ENCODE peak calls at places on chromosome 20, in six cellular contexts. T is CD4-positive, alpha-beta memory T cell; E is transverse colon; F is HCT116; X is pancreas; P is CD8-positive, alpha-beta T cell. Y is an unnamed sample.

GRCh38 chr20:41365785-41366545 is 653 bp downstream of the EMILIN3 start:
- DNase-seq in P (no peak), E (no peak), F (no peak), T (no peak), X (no peak), Y (no peak)

GRCh38 chr20:20229595-20229994 is 138.3 kb upstream of the INSM1 start:
- DNase-seq in X (no peak), T (no peak), P (no peak), E (no peak), F (no peak), Y (no peak)

GRCh38 chr20:64130876-64131275 is 23.5 kb upstream of the NPBWR2 start:
- DNase-seq in F (no peak), T (no peak), X (no peak), P (no peak), E (no peak), Y (peak; percentile 16)

GRCh38 chr20:52318601-52319000 is 127.0 kb upstream of the ZFP64 start:
- DNase-seq in E (no peak), F (no peak), X (no peak), T (no peak), P (no peak), Y (no peak)

GRCh38 chr20:56017560-56017959 is 12.2 kb upstream of the CBLN4 start:
- DNase-seq in T (no peak), P (no peak), F (no peak), X (no peak), E (no peak), Y (no peak)

GRCh38 chr20:14764511-14765369 is 427.3 kb upstream of the FLRT3 start:
- DNase-seq in P (no peak), F (no peak), T (no peak), E (peak; percentile 44), X (peak; percentile 14), Y (peak; percentile 56)

GRCh38 chr20:38790210-38791053 is 15.1 kb upstream of the PPP1R16B start:
- DNase-seq in T (no peak), P (peak; percentile 26), E (no peak), X (no peak), F (peak; percentile 68), Y (no peak)

GRCh38 chr20:51360451-51361230 is 181.9 kb downstream of the NFATC2 start:
- DNase-seq in T (no peak), P (no peak), X (no peak), E (no peak), F (peak; percentile 62), Y (no peak)

GRCh38 chr20:277496-277781 is 13.1 kb downstream of the C20orf96 start:
- DNase-seq in T (no peak), P (no peak), E (no peak), X (no peak), F (no peak), Y (no peak)

GRCh38 chr20:44193801-44194200 is 6.8 kb upstream of the JPH2 start:
- DNase-seq in F (no peak), X (no peak), T (no peak), E (no peak), P (no peak), Y (no peak)

GRCh38 chr20:50169329-50169823 is 15.9 kb upstream of the PEDS1 start:
- DNase-seq in T (peak; percentile 70), F (no peak), E (peak; percentile 89), P (peak; percentile 78), X (peak; percentile 64), Y (peak; percentile 79)

GRCh38 chr20:51021067-51022025 is 1.6 kb downstream of the KCNG1 start:
- DNase-seq in T (no peak), X (no peak), P (no peak), F (no peak), E (no peak), Y (no peak)

GRCh38 chr20:11186301-11187008 is 512.7 kb upstream of the JAG1 start:
- DNase-seq in P (no peak), F (no peak), T (no peak), E (no peak), X (no peak), Y (no peak)

GRCh38 chr20:23161968-23162696 is 76.0 kb upstream of the CD93 start:
- DNase-seq in F (no peak), P (no peak), T (no peak), E (peak; percentile 93), X (peak; percentile 22), Y (peak; percentile 94)

GRCh38 chr20:22728146-22728745 is 143.9 kb upstream of the FOXA2 start:
- DNase-seq in E (no peak), P (no peak), F (no peak), X (no peak), T (no peak), Y (no peak)

GRCh38 chr20:59776059-59776603 is 157.3 kb downstream of the SYCP2 start:
- DNase-seq in F (no peak), X (no peak), P (no peak), T (no peak), E (no peak), Y (no peak)

GRCh38 chr20:46027245-46027853 is 1.7 kb upstream of the SLC12A5 start:
- DNase-seq in T (peak; percentile 38), F (no peak), E (no peak), X (no peak), P (no peak), Y (no peak)

GRCh38 chr20:38842558-38842981 is 37.1 kb downstream of the PPP1R16B start:
- DNase-seq in P (no peak), F (no peak), T (peak; percentile 52), X (no peak), E (peak; percentile 73), Y (no peak)

GRCh38 chr20:56200456-56200855 is 48.1 kb upstream of the MC3R start:
- DNase-seq in X (no peak), F (peak; percentile 26), P (no peak), T (no peak), E (no peak), Y (no peak)

GRCh38 chr20:37571033-37571432 is 43.4 kb upstream of the BLCAP start:
- DNase-seq in E (no peak), X (no peak), F (no peak), P (no peak), T (no peak), Y (no peak)

GRCh38 chr20:51562334-51563140 is 20.0 kb upstream of the NFATC2 start:
- DNase-seq in X (peak; percentile 73), E (peak; percentile 71), F (peak; percentile 26), T (no peak), P (no peak), Y (peak; percentile 55)

GRCh38 chr20:44066645-44067606 is 120.1 kb downstream of the JPH2 start:
- DNase-seq in X (no peak), F (no peak), E (no peak), T (no peak), P (no peak), Y (no peak)

GRCh38 chr20:50721881-50722281 is 9.5 kb upstream of the PARD6B start:
- DNase-seq in E (no peak), X (no peak), T (no peak), F (no peak), P (no peak), Y (no peak)

GRCh38 chr20:11401988-11402387 is 515.7 kb upstream of the BTBD3 start:
- DNase-seq in X (no peak), F (no peak), P (no peak), E (no peak), T (no peak), Y (no peak)

GRCh38 chr20:45322952-45323383 is 14.9 kb upstream of the MATN4 start:
- DNase-seq in E (peak; percentile 60), F (peak; percentile 31), P (no peak), T (no peak), X (peak; percentile 65), Y (peak; percentile 78)

GRCh38 chr20:59743767-59744485 is 139.6 kb downstream of the PHACTR3 start:
- DNase-seq in T (no peak), F (peak; percentile 27), E (no peak), X (no peak), P (no peak), Y (no peak)

GRCh38 chr20:45365444-45365970 is 2.6 kb downstream of the SYS1 start:
- DNase-seq in F (no peak), T (no peak), P (no peak), E (no peak), X (no peak), Y (no peak)

GRCh38 chr20:20363449-20364015 is 4.4 kb upstream of the INSM1 start:
- DNase-seq in T (no peak), F (no peak), E (no peak), P (no peak), X (no peak), Y (no peak)

GRCh38 chr20:22389836-22390542 is 194.4 kb downstream of the FOXA2 start:
- DNase-seq in E (no peak), T (no peak), F (peak; percentile 94), X (peak; percentile 63), P (no peak), Y (peak; percentile 69)

DNA sequence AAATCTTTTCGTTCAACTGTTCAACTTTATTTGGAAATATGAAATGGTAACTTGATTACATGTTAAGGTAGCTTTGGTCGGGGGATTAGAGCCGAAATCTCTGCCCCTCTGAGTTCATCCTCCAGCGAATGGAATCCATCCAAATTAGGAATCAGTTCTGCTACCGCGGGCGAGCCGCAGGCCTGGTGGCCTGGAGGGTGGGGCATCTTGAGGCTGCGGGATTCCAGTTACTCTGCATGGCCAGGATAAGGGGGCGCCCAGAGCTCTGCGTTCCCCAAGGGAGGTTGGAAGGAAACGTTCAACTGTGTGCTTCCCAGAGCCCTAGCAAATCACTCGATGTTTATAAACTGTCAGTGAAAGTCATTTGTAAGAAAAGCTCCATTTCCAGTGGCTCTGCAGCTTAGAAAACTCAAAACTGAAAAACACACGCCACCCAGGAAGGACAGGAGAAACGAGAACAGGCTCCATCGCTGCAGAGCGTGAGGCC is 262.2 kb downstream of the TAF4 start:
- DNase-seq in X (no peak), E (no peak), F (no peak), T (no peak), P (no peak), Y (peak; percentile 11)
- H3K4me3 ChIP-seq in X (no peak overlapping the region), E (no peak overlapping the region), F (no peak overlapping the region), T (no peak overlapping the region), P (no peak overlapping the region), Y (peak overlapping the region; percentile 6)

GRCh38 chr20:31913431-31914157 is 38.3 kb downstream of the PDRG1 start:
- DNase-seq in T (no peak), P (no peak), E (no peak), F (no peak), X (no peak), Y (no peak)
- H3K27me3 ChIP-seq in T (no peaks in the 10 kb centered on the region), P (no peaks in the 10 kb centered on the region), E (peaks cover 3% of the 10 kb centered on the region), F (no peaks in the 10 kb centered on the region), X (no peaks in the 10 kb centered on the region), Y (no peaks in the 10 kb centered on the region)

DNA sequence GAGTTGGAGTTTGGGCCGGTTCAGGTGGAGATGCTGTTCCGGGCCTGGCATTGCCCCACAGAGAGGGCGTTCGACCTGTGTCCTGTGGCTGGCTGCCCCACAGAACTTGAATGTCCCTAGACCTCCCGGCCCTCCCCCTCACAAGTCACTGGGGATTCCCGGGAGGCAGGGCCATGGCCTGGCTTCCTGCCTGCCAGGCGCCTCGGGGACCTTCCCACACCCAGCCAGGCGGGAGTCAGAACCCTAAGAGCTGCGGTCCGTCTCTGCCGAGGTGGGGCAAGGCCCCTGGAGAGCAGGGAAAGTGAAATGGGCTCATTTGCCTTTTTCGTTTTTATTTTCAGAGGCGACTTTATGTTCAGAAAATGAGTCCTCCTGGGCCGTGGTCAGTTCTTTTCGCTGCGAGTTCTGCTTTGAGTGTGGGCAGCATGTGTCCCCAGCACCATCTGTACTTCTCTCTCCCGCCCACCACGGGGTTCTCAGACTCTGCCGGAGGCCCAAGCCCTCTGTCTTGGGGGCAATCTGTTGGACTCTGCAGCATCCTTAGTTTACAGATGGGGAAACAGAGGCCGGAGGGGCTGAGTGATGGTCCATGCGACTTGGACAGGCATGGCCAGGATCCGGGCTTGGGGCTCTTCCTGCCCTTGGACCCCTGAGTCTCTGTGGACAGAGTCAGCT is 8.5 kb downstream of the RBM38 start:
- DNase-seq in P (no peak), X (no peak), T (no peak), F (no peak), E (peak; percentile 55), Y (peak; percentile 45)
- H3K4me3 ChIP-seq in P (peak overlapping the region; percentile 63), X (no peak overlapping the region), T (peak overlapping the region; percentile 74), F (no peak overlapping the region), E (no peak overlapping the region), Y (no peak overlapping the region)

GRCh38 chr20:9506964-9507369 is 7.4 kb upstream of the LAMP5 start:
- DNase-seq in X (no peak), E (no peak), F (no peak), P (no peak), T (no peak), Y (no peak)
- H3K27me3 ChIP-seq in X (no peaks in the 10 kb centered on the region), E (peaks cover 74% of the 10 kb centered on the region), F (peaks cover 11% of the 10 kb centered on the region), P (no peaks in the 10 kb centered on the region), T (no peaks in the 10 kb centered on the region), Y (peaks cover 61% of the 10 kb centered on the region)

Y was measured in lower lobe of right lung.